ENCODE peak calls at places on chromosomes 3 and 15, in four cellular contexts. Y is Peyer's patch, T is NB4, F is ovary. Q is an unnamed sample.
A peak's percentile ranks its signal among the peaks of the same experiment; 100 is the strongest.

GRCh38 chr3:29823233-29823632 is 542.4 kb downstream of the RBMS3 start:
- DNase-seq in Y (no peak), T (no peak), F (no peak), Q (no peak)

GRCh38 chr15:87846746-87847145 is 409.8 kb downstream of the NTRK3 start:
- DNase-seq in Y (no peak), T (no peak), F (no peak), Q (no peak)

GRCh38 chr3:37582117-37582516 is 279.6 kb upstream of the CTDSPL start:
- DNase-seq in Y (no peak), T (no peak), F (no peak), Q (no peak)

GRCh38 chr3:67018105-67018788 is 20.1 kb downstream of the KBTBD8 start:
- DNase-seq in Y (peak; percentile 76), T (no peak), F (peak; percentile 11), Q (no peak)

GRCh38 chr3:197471221-197472010 is 84.4 kb downstream of the BDH1 start:
- DNase-seq in Y (no peak), T (no peak), F (peak; percentile 37), Q (no peak)

GRCh38 chr15:40343512-40343911 is 2.8 kb upstream of the CCDC9B start:
- DNase-seq in Y (no peak), T (peak; percentile 88), F (no peak), Q (peak; percentile 83)

GRCh38 chr15:72318408-72318942 is 1.5 kb downstream of the CELF6 start:
- DNase-seq in Y (no peak), T (no peak), F (no peak), Q (no peak)

GRCh38 chr15:101530224-101530958 is 40.9 kb upstream of the PCSK6 start:
- DNase-seq in Y (peak; percentile 44), T (peak; percentile 58), F (no peak), Q (no peak)

GRCh38 chr3:23174426-23175039 is 28.6 kb upstream of the UBE2E2 start:
- DNase-seq in Y (no peak), T (no peak), F (peak; percentile 23), Q (no peak)

GRCh38 chr3:44555753-44556152 is 760 bp downstream of the ZKSCAN7 start:
- DNase-seq in Y (no peak), T (no peak), F (no peak), Q (no peak)

GRCh38 chr3:62567097-62568021 is 194.0 kb upstream of the FEZF2 start:
- DNase-seq in Y (no peak), T (no peak), F (peak; percentile 38), Q (peak; percentile 38)

GRCh38 chr3:123088360-123088759 is 21.5 kb downstream of the PDIA5 start:
- DNase-seq in Y (no peak), T (no peak), F (no peak), Q (no peak)

GRCh38 chr3:197465197-197465995 is 90.4 kb downstream of the BDH1 start:
- DNase-seq in Y (no peak), T (no peak), F (no peak), Q (no peak)

GRCh38 chr15:93152951-93153350 is 63.9 kb upstream of the RGMA start:
- DNase-seq in Y (no peak), T (no peak), F (peak; percentile 82), Q (no peak)

GRCh38 chr15:40266828-40267304 is 16.0 kb downstream of the ANKRD63 start:
- DNase-seq in Y (no peak), T (peak; percentile 41), F (peak; percentile 75), Q (peak; percentile 96)

GRCh38 chr15:69074843-69075224 is 60.3 kb downstream of the NOX5 start:
- DNase-seq in Y (no peak), T (no peak), F (no peak), Q (no peak)

GRCh38 chr15:58770519-58770856 is 614 bp upstream of the MINDY2 start:
- DNase-seq in Y (no peak), T (no peak), F (no peak), Q (peak; percentile 30)

GRCh38 chr3:150255416-150255815 is 152.7 kb upstream of the TSC22D2 start:
- DNase-seq in Y (no peak), T (no peak), F (peak; percentile 22), Q (no peak)

GRCh38 chr3:13966302-13966701 is 86.4 kb upstream of the WNT7A start:
- DNase-seq in Y (no peak), T (no peak), F (no peak), Q (no peak)

GRCh38 chr3:69784854-69785523 is 45.7 kb downstream of the MITF start:
- DNase-seq in Y (peak; percentile 49), T (no peak), F (peak; percentile 35), Q (peak; percentile 40)

GRCh38 chr3:4396006-4396405 is 71.1 kb downstream of the SUMF1 start:
- DNase-seq in Y (no peak), T (no peak), F (no peak), Q (no peak)

GRCh38 chr3:128804017-128804816 is 75.2 kb upstream of the ACAD9 start:
- DNase-seq in Y (no peak), T (peak; percentile 89), F (no peak), Q (peak; percentile 24)

GRCh38 chr3:73808862-73809509 is 184.2 kb upstream of the PDZRN3 start:
- DNase-seq in Y (no peak), T (no peak), F (no peak), Q (no peak)

GRCh38 chr3:12729313-12729676 is 29.8 kb downstream of the TMEM40 start:
- DNase-seq in Y (no peak), T (no peak), F (no peak), Q (no peak)

GRCh38 chr15:74373056-74373650 is 5.7 kb upstream of the CYP11A1 start:
- DNase-seq in Y (no peak), T (no peak), F (no peak), Q (no peak)

GRCh38 chr3:112333386-112334334 is 704 bp downstream of the CD200 start:
- DNase-seq in Y (no peak), T (no peak), F (no peak), Q (no peak)

GRCh38 chr3:13629644-13630043 is 80.7 kb downstream of the FBLN2 start:
- DNase-seq in Y (no peak), T (no peak), F (no peak), Q (no peak)

DNA sequence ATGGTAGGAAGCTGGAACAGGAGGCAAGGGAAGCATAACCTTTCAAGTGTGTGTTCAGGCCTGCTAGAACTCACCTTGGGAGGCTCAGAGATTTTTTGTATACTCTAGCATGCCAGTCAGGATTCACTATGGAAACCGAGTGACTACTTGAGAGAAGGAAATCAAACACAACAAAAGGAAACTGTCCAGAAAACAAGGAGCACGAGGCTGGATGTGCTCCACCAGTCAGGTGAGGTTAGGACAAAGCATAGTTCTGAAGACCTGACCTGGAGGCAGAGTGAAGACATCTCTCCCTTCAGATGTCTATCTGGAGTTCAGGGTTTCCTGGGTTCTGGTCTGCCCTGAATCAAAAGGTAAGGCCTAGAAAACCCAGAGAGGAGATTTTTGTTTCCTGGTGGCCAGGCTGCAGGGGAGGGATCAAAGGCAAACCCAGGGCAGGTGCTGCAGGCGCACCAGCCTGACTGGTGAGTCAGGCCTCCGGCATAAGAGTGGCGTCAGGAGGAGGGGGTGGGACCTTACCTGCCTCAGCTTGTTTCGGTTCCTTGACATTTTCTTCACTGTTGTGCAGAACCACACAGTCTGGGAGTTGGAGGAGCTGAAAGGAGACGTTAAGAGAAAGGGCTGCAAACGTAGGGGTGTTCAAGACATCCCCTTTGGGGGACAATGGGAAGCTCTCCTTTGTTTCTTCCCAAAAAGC is 52.2 kb upstream of the OSBPL11 start:
- DNase-seq in Y (peak; percentile 80), T (no peak), F (no peak), Q (no peak)
- TF ChIP-seq POLR2A in Y (no peak), T (no peak), F (no peak), Q (no peak)

GRCh38 chr15:29822100-29822684 is at the start of gene TJP1:
- DNase-seq in Y (peak; percentile 79), T (no peak), F (peak; percentile 87), Q (peak; percentile 42)

GRCh38 chr15:29820802-29821160 is 1.5 kb downstream of the TJP1 start:
- DNase-seq in Y (no peak), T (no peak), F (no peak), Q (no peak)

GRCh38 chr15:29819979-29820801 is 2.1 kb downstream of the TJP1 start:
- DNase-seq in Y (no peak), T (no peak), F (no peak), Q (no peak)

GRCh38 chr15:29822685-29823459 is 604 bp upstream of the TJP1 start:
- DNase-seq in Y (peak; percentile 67), T (no peak), F (no peak), Q (peak; percentile 53)

DNA sequence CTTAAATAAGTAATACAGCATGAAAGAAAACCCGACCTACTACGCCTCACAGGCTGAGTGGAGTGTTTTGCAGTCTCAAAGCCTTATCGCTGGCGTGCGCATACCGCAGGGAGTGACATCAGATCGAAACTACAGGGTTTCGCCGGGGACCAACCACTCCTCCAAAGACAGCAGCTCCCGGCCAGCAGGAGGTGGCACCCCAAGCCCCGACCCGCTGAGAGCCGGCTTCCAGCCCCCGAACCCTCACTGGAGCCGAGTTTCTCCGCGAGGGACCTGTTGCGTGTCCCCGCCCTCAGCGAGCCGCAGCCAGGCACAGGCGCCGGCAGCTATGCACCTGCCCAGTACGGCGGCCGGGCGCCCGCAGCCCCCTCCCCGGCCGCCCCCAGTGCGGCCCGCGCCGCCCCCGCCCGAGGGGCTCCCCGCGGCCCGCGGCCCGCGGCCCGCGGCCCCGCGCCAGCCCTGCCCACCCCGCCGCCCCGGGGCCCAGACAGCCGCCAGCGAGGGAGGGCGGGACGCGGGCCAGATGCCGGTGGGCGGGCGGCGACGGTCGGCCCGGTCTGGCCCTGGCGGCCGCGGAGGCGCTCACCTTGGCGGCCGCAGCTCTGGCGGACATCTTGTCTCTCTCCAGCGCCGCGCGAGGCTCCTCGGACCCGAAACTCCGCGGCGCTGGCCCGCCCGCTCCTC is 710 bp downstream of the TJP1 start:
- DNase-seq in Y (peak; percentile 87), T (no peak), F (peak; percentile 66), Q (peak; percentile 61)
- TF ChIP-seq POLR2A in Y (peak; percentile 60), T (no peak), F (no peak), Q (no peak)

GRCh38 chr15:78944202-78944625 is 632 bp downstream of the CTSH start:
- DNase-seq in Y (peak; percentile 69), T (peak; percentile 48), F (no peak), Q (no peak)

GRCh38 chr15:78946493-78946892 is 1.6 kb upstream of the CTSH start:
- DNase-seq in Y (no peak), T (no peak), F (no peak), Q (no peak)

GRCh38 chr15:78942741-78943140 is 2.1 kb downstream of the CTSH start:
- DNase-seq in Y (no peak), T (no peak), F (no peak), Q (no peak)

GRCh38 chr15:78943692-78944091 is 1.2 kb downstream of the CTSH start:
- DNase-seq in Y (no peak), T (no peak), F (no peak), Q (no peak)

DNA sequence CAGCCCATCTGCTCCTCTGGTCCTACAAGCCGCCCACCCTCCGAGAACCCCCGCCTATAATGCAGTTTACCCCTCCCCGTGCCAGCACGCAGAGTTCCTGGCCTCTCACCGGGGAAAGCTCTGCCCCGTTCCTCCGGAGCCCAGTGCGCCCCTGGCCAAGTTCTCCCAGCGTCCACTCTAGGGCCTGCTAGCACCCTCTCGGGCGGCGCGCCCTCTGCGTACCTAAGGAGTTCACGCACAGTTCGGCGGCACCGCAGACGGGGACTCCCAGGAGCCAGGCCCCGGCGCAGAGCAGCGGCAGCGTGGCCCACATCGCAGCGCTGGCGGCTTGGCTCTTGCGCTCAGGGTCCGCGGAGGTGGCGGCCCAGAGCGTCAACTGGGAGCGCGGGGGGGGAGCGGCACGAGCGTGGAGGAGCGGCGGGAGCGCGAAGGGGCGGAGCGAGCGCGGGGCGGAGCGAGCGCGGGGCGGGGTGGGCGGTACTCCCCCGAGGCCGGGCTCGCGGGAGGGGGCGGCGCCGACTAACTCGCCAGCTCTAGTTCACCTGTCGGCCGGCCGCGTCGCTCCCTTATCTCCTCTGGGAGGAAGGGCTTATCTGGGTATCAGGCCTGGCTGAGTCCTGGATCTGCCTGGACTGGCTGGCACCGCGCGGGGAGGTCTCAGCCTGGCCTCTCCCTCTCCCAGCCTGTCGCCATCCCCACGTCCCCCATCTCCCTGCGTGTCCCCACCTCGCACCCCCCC is at the start of gene CTSH:
- DNase-seq in Y (peak; percentile 95), T (peak; percentile 87), F (peak; percentile 89), Q (no peak)
- TF ChIP-seq POLR2A in Y (peak; percentile 23), T (peak; percentile 46), F (peak; percentile 33), Q (no peak)

GRCh38 chr3:53046171-53047170 is 598 bp upstream of the SFMBT1 start:
- DNase-seq in Y (peak; percentile 89), T (peak; percentile 51), F (peak; percentile 60), Q (no peak)
- TF ChIP-seq POLR2A in Y (no peak), T (no peak), F (peak; percentile 7), Q (no peak)

Q was measured in H54.